ENCODE peak calls at places on chromosomes 7 and 10, in four cellular contexts. U is pancreas, G is T-cell, O is osteocyte. M is an unnamed sample.

GRCh38 chr10:26217396-26218105 is 977 bp downstream of the GAD2 start:
- DNase-seq in G (no peak), O (no peak), U (peak), M (no peak)

GRCh38 chr7:122602800-122603199 is 96.1 kb downstream of the RNF133 start:
- DNase-seq in O (no peak), G (no peak), U (no peak), M (no peak)

GRCh38 chr10:68876246-68876918 is 24.7 kb upstream of the DDX50 start:
- DNase-seq in U (no peak), O (no peak), G (no peak), M (no peak)

GRCh38 chr7:1669954-1670893 is at the start of gene ELFN1:
- DNase-seq in U (peak), G (no peak), O (no peak), M (no peak)

GRCh38 chr7:84674236-84674913 is 479.8 kb upstream of the SEMA3A start:
- DNase-seq in G (no peak), O (no peak), U (no peak), M (no peak)

GRCh38 chr7:151400626-151401315 is 9.1 kb downstream of the WDR86 start:
- DNase-seq in O (no peak), U (no peak), G (no peak), M (no peak)

GRCh38 chr7:35519971-35520809 is 174.7 kb downstream of the HERPUD2 start:
- DNase-seq in O (no peak), U (no peak), G (no peak), M (no peak)

GRCh38 chr7:83468251-83468739 is 180.6 kb downstream of the SEMA3E start:
- DNase-seq in U (no peak), O (peak), G (no peak), M (no peak)

GRCh38 chr10:121662945-121663917 is 65.0 kb upstream of the FGFR2 start:
- DNase-seq in O (no peak), U (no peak), G (no peak), M (no peak)

GRCh38 chr7:962401-963081 is 8.1 kb upstream of the ADAP1 start:
- DNase-seq in G (no peak), U (peak), O (no peak), M (no peak)

GRCh38 chr7:17043012-17043877 is 161.5 kb upstream of the AGR3 start:
- DNase-seq in O (no peak), G (no peak), U (no peak), M (no peak)

GRCh38 chr10:124589491-124590006 is 127.9 kb downstream of the LHPP start:
- DNase-seq in O (no peak), G (no peak), U (peak), M (no peak)

GRCh38 chr7:148699772-148700629 is 1.3 kb downstream of the CUL1 start:
- DNase-seq in O (no peak), G (no peak), U (no peak), M (no peak)

GRCh38 chr7:6432786-6433185 is 15.0 kb downstream of the DAGLB start:
- DNase-seq in G (no peak), O (no peak), U (no peak), M (no peak)

GRCh38 chr10:70283445-70284399 is at the start of gene NPFFR1:
- DNase-seq in G (no peak), U (no peak), O (no peak), M (no peak)

GRCh38 chr7:86913709-86914108 is 145.7 kb downstream of the ELAPOR2 start:
- DNase-seq in U (no peak), G (no peak), O (no peak), M (no peak)

GRCh38 chr7:1555046-1555812 is 776 bp downstream of the TMEM184A start:
- DNase-seq in O (no peak), U (peak), G (no peak), M (peak)

GRCh38 chr7:120272896-120273475 is at the start of gene KCND2:
- DNase-seq in U (peak), O (no peak), G (no peak), M (no peak)

GRCh38 chr7:76328390-76328789 is 25.9 kb downstream of the HSPB1 start:
- DNase-seq in U (no peak), O (no peak), G (no peak), M (no peak)

GRCh38 chr10:74433595-74433956 is 282.6 kb downstream of the ADK start:
- DNase-seq in G (no peak), U (no peak), O (no peak), M (no peak)

GRCh38 chr10:22022257-22023051 is 18.9 kb upstream of the DNAJC1 start:
- DNase-seq in U (no peak), O (no peak), G (peak), M (peak)

GRCh38 chr7:70498633-70499032 is 633.3 kb upstream of the GALNT17 start:
- DNase-seq in O (no peak), U (no peak), G (no peak), M (no peak)

GRCh38 chr10:126849646-126850045 is 55.6 kb upstream of the DOCK1 start:
- DNase-seq in U (no peak), O (peak), G (no peak), M (no peak)

GRCh38 chr7:26293569-26294308 is 2.1 kb downstream of the SNX10 start:
- DNase-seq in G (peak), U (no peak), O (no peak), M (no peak)

GRCh38 chr10:77189056-77189455 is 448.6 kb downstream of the KCNMA1 start:
- DNase-seq in U (no peak), O (no peak), G (no peak), M (no peak)

M was measured in NCI-H524 treated with DMSO at 0.1 percent for 48 hours.